ENCODE peak calls at places on chromosome 15, in four cellular contexts. One of them, this sample, is unnamed.

GRCh38 chr15:92631721-92632120 is 23.9 kb downstream of the FAM174B start:
- DNase-seq in HepG2: no peak
- DNase-seq in K562: peak
- DNase-seq in H1: no peak
- DNase-seq in this sample: no peak

GRCh38 chr15:41940441-41940857 is 31.9 kb downstream of the EHD4 start:
- DNase-seq in K562: no peak
- DNase-seq in H1: no peak
- DNase-seq in HepG2: peak
- DNase-seq in this sample: peak

GRCh38 chr15:39629376-39629775 is 48.5 kb downstream of the THBS1 start:
- DNase-seq in HepG2: no peak
- DNase-seq in H1: no peak
- DNase-seq in K562: no peak
- DNase-seq in this sample: peak

GRCh38 chr15:78795043-78795442 is 16.2 kb downstream of the ADAMTS7 start:
- DNase-seq in K562: no peak
- DNase-seq in HepG2: no peak
- DNase-seq in H1: no peak
- DNase-seq in this sample: no peak

GRCh38 chr15:89034305-89034704 is 54.0 kb upstream of the ABHD2 start:
- DNase-seq in HepG2: peak
- DNase-seq in H1: no peak
- DNase-seq in K562: no peak
- DNase-seq in this sample: peak

GRCh38 chr15:29008846-29009245 is 123.1 kb downstream of the APBA2 start:
- DNase-seq in HepG2: no peak
- DNase-seq in K562: no peak
- DNase-seq in H1: no peak
- DNase-seq in this sample: peak

GRCh38 chr15:82898961-82899360 is 53.6 kb downstream of the HOMER2 start:
- DNase-seq in H1: no peak
- DNase-seq in HepG2: no peak
- DNase-seq in K562: no peak
- DNase-seq in this sample: no peak

GRCh38 chr15:60913901-60914300 is 315.2 kb downstream of the RORA start:
- DNase-seq in HepG2: no peak
- DNase-seq in H1: no peak
- DNase-seq in K562: no peak
- DNase-seq in this sample: no peak

GRCh38 chr15:89490081-89490480 is 6.3 kb downstream of the RHCG start:
- DNase-seq in K562: no peak
- DNase-seq in H1: no peak
- DNase-seq in HepG2: no peak
- DNase-seq in this sample: no peak

GRCh38 chr15:48856947-48857346 is 21.0 kb upstream of the EID1 start:
- DNase-seq in H1: no peak
- DNase-seq in K562: no peak
- DNase-seq in HepG2: no peak
- DNase-seq in this sample: peak

GRCh38 chr15:47951761-47952160 is 169.0 kb upstream of the SLC24A5 start:
- DNase-seq in HepG2: no peak
- DNase-seq in K562: no peak
- DNase-seq in H1: no peak
- DNase-seq in this sample: no peak

GRCh38 chr15:90829942-90830440 is 38.4 kb upstream of the FURIN start:
- DNase-seq in H1: no peak
- DNase-seq in K562: no peak
- DNase-seq in HepG2: no peak
- DNase-seq in this sample: no peak

GRCh38 chr15:41955100-41955499 is 17.3 kb downstream of the EHD4 start:
- DNase-seq in H1: no peak
- DNase-seq in K562: no peak
- DNase-seq in HepG2: no peak
- DNase-seq in this sample: no peak

GRCh38 chr15:68630836-68631235 is 52.0 kb downstream of the CORO2B start:
- DNase-seq in HepG2: no peak
- DNase-seq in H1: no peak
- DNase-seq in K562: no peak
- DNase-seq in this sample: no peak

GRCh38 chr15:35290301-35290721 is 205.2 kb upstream of the NANOGP8 start:
- DNase-seq in K562: no peak
- DNase-seq in HepG2: no peak
- DNase-seq in H1: no peak
- DNase-seq in this sample: no peak
- TF ChIP-seq MAFK in K562: no peak
- TF ChIP-seq MAFK in HepG2: no peak
- TF ChIP-seq MAFK in H1: no peak
- TF ChIP-seq MAFK in this sample: no peak

GRCh38 chr15:57218826-57219576 is 157.3 kb upstream of the CGNL1 start:
- DNase-seq in HepG2: no peak
- DNase-seq in H1: no peak
- DNase-seq in K562: no peak
- DNase-seq in this sample: peak

GRCh38 chr15:57215371-57215770 is 160.9 kb upstream of the CGNL1 start:
- DNase-seq in H1: no peak
- DNase-seq in K562: no peak
- DNase-seq in HepG2: no peak
- DNase-seq in this sample: peak

GRCh38 chr15:57216288-57216687 is 160.0 kb upstream of the CGNL1 start:
- DNase-seq in HepG2: no peak
- DNase-seq in H1: no peak
- DNase-seq in K562: no peak
- DNase-seq in this sample: peak

GRCh38 chr15:57217716-57218598 is 158.3 kb upstream of the CGNL1 start:
- DNase-seq in H1: no peak
- DNase-seq in K562: no peak
- DNase-seq in HepG2: no peak
- DNase-seq in this sample: no peak

GRCh38 chr15:57213783-57214366 is 162.4 kb upstream of the CGNL1 start:
- DNase-seq in HepG2: peak
- DNase-seq in K562: no peak
- DNase-seq in H1: no peak
- DNase-seq in this sample: peak
- TF ChIP-seq MAFK in HepG2: no peak
- TF ChIP-seq MAFK in K562: no peak
- TF ChIP-seq MAFK in H1: no peak
- TF ChIP-seq MAFK in this sample: no peak

GRCh38 chr15:62752687-62753517 is 289.6 kb upstream of the TPM1 start:
- DNase-seq in K562: no peak
- DNase-seq in HepG2: no peak
- DNase-seq in H1: no peak
- DNase-seq in this sample: peak
- TF ChIP-seq MAFK in K562: no peak
- TF ChIP-seq MAFK in HepG2: peak
- TF ChIP-seq MAFK in H1: no peak
- TF ChIP-seq MAFK in this sample: peak

GRCh38 chr15:96183020-96183926 is 147.2 kb upstream of the NR2F2 start:
- DNase-seq in H1: no peak
- DNase-seq in K562: no peak
- DNase-seq in HepG2: peak
- DNase-seq in this sample: no peak

GRCh38 chr15:96183927-96184266 is 146.6 kb upstream of the NR2F2 start:
- DNase-seq in HepG2: peak
- DNase-seq in H1: no peak
- DNase-seq in K562: no peak
- DNase-seq in this sample: no peak

GRCh38 chr15:96180062-96180745 is 150.3 kb upstream of the NR2F2 start:
- DNase-seq in H1: no peak
- DNase-seq in K562: no peak
- DNase-seq in HepG2: no peak
- DNase-seq in this sample: no peak

GRCh38 chr15:96181217-96181616 is 149.3 kb upstream of the NR2F2 start:
- DNase-seq in K562: no peak
- DNase-seq in H1: no peak
- DNase-seq in HepG2: no peak
- DNase-seq in this sample: no peak

DNA sequence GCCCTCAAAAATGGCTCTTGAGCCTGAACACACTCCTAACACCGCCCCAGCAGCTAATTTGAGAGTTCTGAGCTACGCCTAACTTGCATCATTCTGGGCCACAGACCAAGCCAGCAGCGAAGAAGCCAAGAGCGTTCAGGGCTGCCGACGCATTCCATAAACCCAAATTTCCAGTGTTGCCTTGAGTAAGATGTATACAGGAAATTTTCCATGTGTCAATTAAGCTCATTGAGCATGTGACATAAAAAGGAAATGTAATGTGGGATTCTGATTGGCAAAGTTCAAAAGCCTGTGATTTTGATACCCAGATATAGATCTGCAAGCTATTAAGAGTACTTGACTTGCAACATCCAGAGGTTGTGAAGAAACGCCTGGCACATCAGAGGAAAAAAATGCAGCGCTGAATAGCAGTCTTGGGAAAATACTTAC is 148.6 kb upstream of the NR2F2 start:
- DNase-seq in H1: no peak
- DNase-seq in K562: no peak
- DNase-seq in HepG2: no peak
- DNase-seq in this sample: peak
- TF ChIP-seq MAFK in H1: no peak
- TF ChIP-seq MAFK in K562: no peak
- TF ChIP-seq MAFK in HepG2: no peak
- TF ChIP-seq MAFK in this sample: no peak

GRCh38 chr15:52699457-52699856 is 20.3 kb upstream of the ATOSA start:
- DNase-seq in H1: no peak
- DNase-seq in K562: no peak
- DNase-seq in HepG2: no peak
- DNase-seq in this sample: no peak
- TF ChIP-seq MAFK in H1: no peak
- TF ChIP-seq MAFK in K562: no peak
- TF ChIP-seq MAFK in HepG2: no peak
- TF ChIP-seq MAFK in this sample: no peak

GRCh38 chr15:101181349-101181748 is 70.5 kb downstream of the CHSY1 start:
- DNase-seq in K562: no peak
- DNase-seq in H1: no peak
- DNase-seq in HepG2: no peak
- DNase-seq in this sample: no peak

GRCh38 chr15:101183226-101183925 is 68.5 kb downstream of the CHSY1 start:
- DNase-seq in K562: no peak
- DNase-seq in HepG2: no peak
- DNase-seq in H1: no peak
- DNase-seq in this sample: peak

GRCh38 chr15:101183926-101184305 is 67.9 kb downstream of the CHSY1 start:
- DNase-seq in H1: no peak
- DNase-seq in K562: no peak
- DNase-seq in HepG2: no peak
- DNase-seq in this sample: no peak

GRCh38 chr15:101180620-101181307 is 71.1 kb downstream of the CHSY1 start:
- DNase-seq in K562: no peak
- DNase-seq in HepG2: no peak
- DNase-seq in H1: no peak
- DNase-seq in this sample: no peak

GRCh38 chr15:101182215-101182614 is 69.6 kb downstream of the CHSY1 start:
- DNase-seq in H1: no peak
- DNase-seq in K562: no peak
- DNase-seq in HepG2: no peak
- DNase-seq in this sample: no peak
- TF ChIP-seq MAFK in H1: no peak
- TF ChIP-seq MAFK in K562: no peak
- TF ChIP-seq MAFK in HepG2: no peak
- TF ChIP-seq MAFK in this sample: no peak

GRCh38 chr15:77370580-77370979 is 49.3 kb downstream of the PEAK1 start:
- DNase-seq in K562: no peak
- DNase-seq in HepG2: no peak
- DNase-seq in H1: no peak
- DNase-seq in this sample: peak
- TF ChIP-seq MAFK in K562: no peak
- TF ChIP-seq MAFK in HepG2: no peak
- TF ChIP-seq MAFK in H1: no peak
- TF ChIP-seq MAFK in this sample: no peak

DNA sequence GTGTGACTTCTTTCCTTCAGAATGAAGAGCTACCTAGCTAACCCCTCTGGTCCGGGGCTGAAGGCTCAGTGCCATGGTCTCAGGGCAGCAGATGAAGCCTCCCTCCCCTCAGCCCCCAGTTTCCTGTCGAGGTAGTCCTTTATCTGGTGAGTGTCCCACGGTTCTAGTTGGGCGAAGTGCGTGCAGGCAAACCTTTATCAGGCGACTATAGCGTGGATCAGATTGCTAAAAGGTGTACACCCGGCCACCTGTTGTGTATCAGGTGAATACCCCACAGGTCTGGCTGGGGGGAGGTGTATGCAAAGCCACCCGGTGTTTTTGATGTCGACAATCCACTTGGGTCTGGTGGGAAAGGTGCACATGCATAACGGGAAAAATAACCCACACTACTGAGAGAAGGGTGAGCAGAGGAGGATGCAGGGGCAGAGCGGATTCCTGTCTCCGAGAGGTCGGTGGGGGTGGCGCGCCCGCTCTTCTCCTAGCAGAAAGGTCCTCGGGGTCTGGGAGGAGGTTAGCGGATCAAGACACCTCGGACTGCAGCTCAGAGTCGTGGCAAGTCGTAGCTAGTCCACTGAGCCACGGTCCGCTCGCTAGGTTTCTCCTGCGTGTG is 529 bp downstream of the SLC12A6 start:
- DNase-seq in HepG2: no peak
- DNase-seq in K562: no peak
- DNase-seq in H1: no peak
- DNase-seq in this sample: no peak
- TF ChIP-seq MAFK in HepG2: no peak
- TF ChIP-seq MAFK in K562: no peak
- TF ChIP-seq MAFK in H1: no peak
- TF ChIP-seq MAFK in this sample: no peak

DNA sequence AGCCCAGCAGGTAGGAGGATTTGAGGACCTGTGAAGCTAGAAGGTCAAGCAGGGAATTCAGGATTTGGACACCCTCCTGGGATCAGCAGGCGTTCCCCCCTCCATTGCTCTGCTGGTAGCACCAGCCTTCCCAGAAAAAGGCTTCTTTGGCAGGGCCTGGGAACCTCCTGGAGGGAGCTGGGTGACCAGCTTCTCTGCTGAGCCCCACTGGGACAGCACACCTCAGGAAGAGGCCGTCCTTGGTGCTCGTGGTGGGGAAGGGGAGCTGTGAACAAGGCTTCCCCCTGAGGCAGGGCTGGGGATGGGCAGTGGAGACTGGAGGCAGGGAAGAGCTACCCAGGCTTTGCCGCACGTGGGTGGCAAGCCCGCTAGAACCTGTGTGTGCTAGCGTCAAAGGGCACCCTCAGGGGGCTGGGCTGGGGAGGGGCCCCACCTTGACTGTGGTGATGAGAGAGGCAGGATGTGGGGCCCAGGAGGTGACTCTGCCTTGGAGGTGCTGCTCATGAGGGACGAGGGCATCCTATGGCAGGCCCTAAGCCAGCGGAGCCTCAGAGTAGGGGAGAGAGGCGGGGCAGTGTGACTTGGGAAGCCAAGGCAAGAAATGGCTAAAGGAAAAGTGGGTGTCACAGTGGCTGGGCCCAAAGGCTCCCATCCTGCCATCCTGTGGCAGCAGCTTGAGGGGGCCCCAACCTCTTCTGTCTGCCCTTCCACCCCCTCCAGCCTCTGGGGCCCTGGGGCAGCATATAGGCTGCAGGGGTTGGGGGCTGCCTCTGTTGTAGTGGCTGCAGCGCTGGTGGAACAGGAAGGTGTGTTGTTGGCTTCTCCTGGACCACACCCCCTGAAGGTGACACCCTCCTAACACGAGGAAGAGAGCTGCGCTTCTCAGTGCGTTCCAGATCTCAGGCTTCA is 20.7 kb downstream of the KLF13 start:
- DNase-seq in H1: no peak
- DNase-seq in HepG2: no peak
- DNase-seq in K562: no peak
- DNase-seq in this sample: no peak
- TF ChIP-seq MAFK in H1: no peak
- TF ChIP-seq MAFK in HepG2: no peak
- TF ChIP-seq MAFK in K562: no peak
- TF ChIP-seq MAFK in this sample: no peak

GRCh38 chr15:69983696-69984265 is 113.9 kb downstream of the TLE3 start:
- DNase-seq in H1: no peak
- DNase-seq in HepG2: no peak
- DNase-seq in K562: no peak
- DNase-seq in this sample: no peak
- TF ChIP-seq MAFK in H1: no peak
- TF ChIP-seq MAFK in HepG2: no peak
- TF ChIP-seq MAFK in K562: no peak
- TF ChIP-seq MAFK in this sample: no peak

This sample was measured in IMR-90.